ENCODE peak calls at places on chromosomes 16 and 17, in six cellular contexts. T, A, N, S, H and E are unnamed samples.

GRCh38 chr17:77451894-77452852 is 311.4 kb downstream of the SEC14L1 start:
- DNase-seq in T (peak; percentile 64), A (peak; percentile 45), N (no peak), S (peak; percentile 69), H (peak; percentile 59), E (peak; percentile 83)

GRCh38 chr17:40497704-40498103 is 3.7 kb downstream of the TNS4 start:
- DNase-seq in T (no peak), A (no peak), N (peak; percentile 63), S (no peak), H (no peak), E (no peak)

GRCh38 chr16:57773680-57774295 is 28.5 kb downstream of the KIFC3 start:
- DNase-seq in T (no peak), A (no peak), N (no peak), S (peak; percentile 56), H (no peak), E (no peak)

GRCh38 chr17:14304222-14304844 is 3.5 kb downstream of the HS3ST3B1 start:
- DNase-seq in T (no peak), A (no peak), N (no peak), S (no peak), H (no peak), E (no peak)

GRCh38 chr17:66306413-66306812 is 4.0 kb downstream of the PRKCA start:
- DNase-seq in T (no peak), A (no peak), N (no peak), S (no peak), H (no peak), E (no peak)

GRCh38 chr17:72121164-72122001 is 563 bp downstream of the SOX9 start:
- DNase-seq in T (no peak), A (no peak), N (peak; percentile 64), S (peak; percentile 50), H (no peak), E (peak; percentile 42)

GRCh38 chr17:32622540-32622939 is 135.7 kb downstream of the CDK5R1 start:
- DNase-seq in T (no peak), A (no peak), N (no peak), S (no peak), H (no peak), E (no peak)

GRCh38 chr17:26962255-26963162 is 331.4 kb upstream of the WSB1 start:
- DNase-seq in T (no peak), A (peak; percentile 1), N (no peak), S (no peak), H (no peak), E (no peak)

GRCh38 chr17:36657390-36657762 is 56.0 kb downstream of the MRM1 start:
- DNase-seq in T (no peak), A (no peak), N (no peak), S (no peak), H (no peak), E (no peak)

GRCh38 chr16:72958522-72959076 is 89.3 kb downstream of the ZFHX3 start:
- DNase-seq in T (no peak), A (no peak), N (no peak), S (no peak), H (no peak), E (no peak)

DNA sequence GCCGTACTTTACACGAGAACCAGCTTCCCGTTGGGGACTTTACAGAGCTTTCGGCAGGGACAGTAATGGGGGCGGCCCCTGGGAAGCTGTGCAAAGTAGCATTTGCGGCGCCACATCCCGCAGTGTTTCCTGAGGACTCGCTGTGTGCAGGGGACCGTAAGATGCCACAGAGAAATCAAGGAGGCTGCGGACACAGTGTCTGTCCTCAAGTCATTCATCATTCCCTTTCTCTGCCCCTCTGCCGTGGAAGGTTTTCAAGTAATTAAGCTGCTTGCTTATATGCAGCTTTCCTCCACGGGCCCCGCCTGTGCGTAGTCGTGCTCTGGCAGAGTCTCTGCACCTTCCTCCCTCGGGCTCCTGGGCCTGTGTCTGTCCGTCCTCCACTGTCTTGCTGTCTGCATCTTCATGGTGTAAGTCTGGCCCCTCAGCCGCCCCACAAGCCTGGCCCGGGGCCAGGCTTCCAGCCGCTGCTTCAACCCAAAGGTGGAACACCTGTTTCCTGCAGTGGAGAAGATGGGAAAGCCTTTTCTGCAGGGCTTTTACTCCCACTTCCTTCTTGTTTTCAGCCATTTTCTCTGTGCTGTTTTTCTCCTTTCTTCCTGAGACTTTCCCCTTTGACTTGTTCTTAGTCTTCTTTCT is 216.9 kb upstream of the CHMP6 start:
- DNase-seq in T (no peak), A (no peak), N (no peak), S (no peak), H (no peak), E (no peak)
- H3K4me1 ChIP-seq in T (no peaks in the 10 kb centered on the region), A (no peaks in the 10 kb centered on the region), N (no peaks in the 10 kb centered on the region), S (peaks cover 46% of the 10 kb centered on the region), H (peaks cover 13% of the 10 kb centered on the region), E (peaks cover 6% of the 10 kb centered on the region)

GRCh38 chr17:60599220-60599619 is 773 bp upstream of the PPM1D start:
- DNase-seq in T (no peak), A (no peak), N (no peak), S (no peak), H (no peak), E (no peak)

GRCh38 chr17:60598001-60598736 is 1.8 kb upstream of the PPM1D start:
- DNase-seq in T (no peak), A (no peak), N (no peak), S (no peak), H (no peak), E (no peak)

GRCh38 chr17:60600490-60601431 is 768 bp downstream of the PPM1D start:
- DNase-seq in T (peak; percentile 75), A (peak; percentile 78), N (peak; percentile 89), S (peak; percentile 80), H (peak; percentile 70), E (peak; percentile 89)

GRCh38 chr17:60601443-60602384 is 1.7 kb downstream of the PPM1D start:
- DNase-seq in T (peak; percentile 57), A (peak; percentile 78), N (peak; percentile 74), S (peak; percentile 53), H (no peak), E (peak; percentile 60)

GRCh38 chr17:60599620-60600489 is at the start of gene PPM1D:
- DNase-seq in T (peak; percentile 100), A (peak; percentile 99), N (peak; percentile 100), S (peak; percentile 100), H (peak; percentile 99), E (peak; percentile 99)
- TF ChIP-seq POLR2A in T (peak; percentile 91), A (peak; percentile 99), N (peak; percentile 78), S (no peak), H (peak; percentile 77), E (peak; percentile 93)

DNA sequence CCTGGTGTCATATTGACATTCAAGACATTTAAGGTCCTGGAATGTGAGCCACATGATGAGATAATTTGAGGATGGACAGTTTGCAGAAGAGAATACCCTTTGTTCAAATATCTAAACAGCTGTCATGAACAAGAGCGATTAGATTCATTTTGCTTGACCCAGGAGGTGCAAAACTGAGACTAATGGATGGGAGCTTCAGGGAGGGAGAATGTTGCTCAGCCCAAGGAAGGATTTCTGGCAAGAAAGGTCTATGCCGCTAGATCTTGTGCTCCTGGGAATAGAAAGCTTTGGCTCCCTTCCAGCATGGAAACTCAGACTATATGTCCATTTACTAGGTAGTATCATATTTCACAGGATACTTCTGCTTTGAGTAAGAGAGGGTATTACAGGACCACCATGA is 14.8 kb upstream of the CDH11 start:
- DNase-seq in T (no peak), A (no peak), N (no peak), S (no peak), H (no peak), E (no peak)
- TF ChIP-seq EP300 in T (no peak), A (no peak), N (no peak), S (no peak), H (no peak), E (no peak)

DNA sequence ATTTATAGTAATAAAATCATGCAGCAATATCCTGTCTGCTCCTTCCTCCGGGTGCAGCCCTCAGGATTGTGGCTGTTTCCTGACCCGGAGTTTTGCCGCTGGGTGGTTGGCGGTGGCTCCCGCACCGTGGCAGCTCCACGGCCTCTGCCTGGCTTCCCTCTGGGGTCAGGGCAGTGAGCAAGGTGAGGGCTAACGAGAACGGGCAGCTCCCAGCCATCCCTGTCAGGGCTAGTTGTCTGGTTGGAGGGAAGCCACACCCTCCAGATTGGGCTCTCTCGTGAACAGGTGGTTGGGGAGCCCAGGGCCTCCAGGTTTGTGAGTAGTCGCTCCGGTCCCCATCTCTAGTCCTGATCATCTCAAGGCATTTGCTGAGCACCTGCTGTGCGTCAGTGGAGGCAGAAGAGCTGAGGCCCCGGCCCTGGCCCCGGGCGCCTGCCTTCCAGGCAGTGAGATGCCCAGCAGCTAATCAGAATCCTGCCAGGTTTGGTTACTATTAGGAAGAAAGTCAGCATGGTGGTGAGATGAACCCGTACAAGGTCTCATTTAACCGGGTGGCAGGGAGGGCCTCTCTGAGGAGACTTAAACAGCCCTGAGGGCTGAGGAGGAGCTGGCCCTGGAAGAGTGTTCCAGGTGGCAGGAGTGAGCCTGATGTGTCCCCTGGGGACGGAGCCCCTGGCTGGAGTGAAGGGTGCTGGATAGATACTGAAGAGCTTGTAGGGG is 2.3 kb upstream of the NUDT16L1 start:
- DNase-seq in T (peak; percentile 24), A (no peak), N (no peak), S (no peak), H (no peak), E (no peak)
- H3K4me1 ChIP-seq in T (peaks cover 5% of the 10 kb centered on the region), A (peaks cover 64% of the 10 kb centered on the region), N (peaks cover 11% of the 10 kb centered on the region), S (peaks cover 46% of the 10 kb centered on the region), H (peaks cover 19% of the 10 kb centered on the region), E (peaks cover 25% of the 10 kb centered on the region)

GRCh38 chr17:3592216-3592860 is 16.9 kb downstream of the TRPV1 start:
- DNase-seq in T (no peak), A (no peak), N (no peak), S (no peak), H (no peak), E (no peak)

GRCh38 chr17:3590768-3591167 is 18.4 kb downstream of the TRPV1 start:
- DNase-seq in T (no peak), A (no peak), N (no peak), S (no peak), H (no peak), E (no peak)

GRCh38 chr17:3594056-3594810 is 15.0 kb downstream of the TRPV1 start:
- DNase-seq in T (no peak), A (no peak), N (no peak), S (no peak), H (no peak), E (no peak)

GRCh38 chr17:3594976-3595375 is 14.2 kb downstream of the TRPV1 start:
- DNase-seq in T (no peak), A (no peak), N (no peak), S (no peak), H (no peak), E (no peak)

DNA sequence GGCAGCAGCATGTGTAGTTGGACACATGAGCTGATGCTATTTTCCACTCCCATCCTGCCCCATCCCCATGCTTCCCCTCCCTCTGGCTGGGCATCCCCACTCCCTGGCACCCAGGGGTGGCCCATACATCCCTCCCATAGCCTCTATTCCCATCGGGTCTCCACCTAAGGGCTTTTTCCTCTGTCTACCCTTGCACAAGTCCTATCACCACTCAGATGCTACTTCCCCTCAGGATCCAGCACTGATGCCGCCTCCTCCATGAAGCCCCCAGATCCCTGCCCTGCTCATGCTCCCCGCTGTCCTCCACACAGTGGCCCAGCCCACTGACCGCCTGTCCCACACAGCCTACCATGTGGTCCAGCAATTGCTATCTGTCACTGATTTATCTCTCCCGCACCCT is 15.8 kb downstream of the TRPV1 start:
- DNase-seq in T (no peak), A (no peak), N (no peak), S (no peak), H (no peak), E (no peak)
- TF ChIP-seq POLR2A in T (no peak), A (no peak), N (no peak), S (no peak), H (no peak), E (no peak)

DNA sequence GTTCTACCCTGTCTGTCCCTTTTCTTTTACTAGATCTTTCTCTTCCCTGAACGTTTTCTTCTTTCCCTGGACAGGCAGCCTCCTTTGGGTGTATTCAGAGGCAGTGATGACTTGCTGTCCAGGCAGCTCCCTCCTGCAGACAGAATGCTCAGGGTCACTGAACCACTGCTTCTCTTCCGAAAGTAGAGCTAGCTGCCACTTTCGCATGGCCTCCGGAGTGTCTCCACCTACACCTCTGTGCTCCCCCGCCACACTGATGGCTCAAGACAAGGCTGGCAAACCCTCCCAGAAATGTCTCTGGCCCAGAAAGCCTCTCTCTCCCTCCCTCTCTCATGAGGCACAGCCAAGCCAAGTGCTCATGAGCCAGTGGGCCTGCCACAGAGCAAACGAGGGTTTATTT is 207.8 kb downstream of the CDRT15L2 start:
- DNase-seq in T (no peak), A (no peak), N (no peak), S (no peak), H (no peak), E (no peak)
- TF ChIP-seq EP300 in T (no peak), A (no peak), N (no peak), S (no peak), H (no peak), E (no peak)